ENCODE peak calls at places on chromosome 22, in five cellular contexts. L is left lobe of liver, G is astrocyte of the spinal cord, J is left cardiac atrium, N is myocyte. A is an unnamed sample.

GRCh38 chr22:19996694-19997384 is 19.8 kb downstream of the ARVCF start:
- DNase-seq in L (no peak), G (no peak), J (no peak), N (peak), A (no peak)

GRCh38 chr22:36464715-36465231 is 16.7 kb downstream of the TXN2 start:
- DNase-seq in L (no peak), G (no peak), J (no peak), N (no peak), A (no peak)

GRCh38 chr22:19872779-19873137 is 18.1 kb upstream of the GNB1L start:
- DNase-seq in L (peak), G (no peak), J (no peak), N (no peak), A (no peak)

GRCh38 chr22:41028841-41029240 is 63.6 kb upstream of the EP300 start:
- DNase-seq in L (no peak), G (peak), J (no peak), N (peak), A (no peak)

GRCh38 chr22:47213571-47214230 is 451.3 kb downstream of the TBC1D22A start:
- DNase-seq in L (peak), G (no peak), J (no peak), N (peak), A (no peak)

GRCh38 chr22:17964153-17964552 is 60.2 kb downstream of the MICAL3 start:
- DNase-seq in L (no peak), G (no peak), J (no peak), N (no peak), A (no peak)

GRCh38 chr22:25236417-25236816 is 17.0 kb downstream of the CRYBB2 start:
- DNase-seq in L (no peak), G (no peak), J (no peak), N (no peak), A (no peak)

GRCh38 chr22:22955276-22955798 is 67.7 kb downstream of the IGLL5 start:
- DNase-seq in L (no peak), G (no peak), J (no peak), N (no peak), A (no peak)

GRCh38 chr22:32531955-32532818 is 57.6 kb downstream of the FBXO7 start:
- DNase-seq in L (no peak), G (peak), J (peak), N (peak), A (no peak)

GRCh38 chr22:24432059-24432853 is 4.9 kb downstream of the ADORA2A start:
- DNase-seq in L (peak), G (peak), J (peak), N (peak), A (no peak)

GRCh38 chr22:46577361-46578249 is 40.2 kb upstream of the CELSR1 start:
- DNase-seq in L (no peak), G (no peak), J (peak), N (no peak), A (no peak)

GRCh38 chr22:50243704-50244419 is 961 bp downstream of the TUBGCP6 start:
- DNase-seq in L (no peak), G (no peak), J (no peak), N (peak), A (no peak)

GRCh38 chr22:38305481-38306448 is 11.5 kb downstream of the CSNK1E start:
- DNase-seq in L (no peak), G (peak), J (no peak), N (no peak), A (no peak)

GRCh38 chr22:50057868-50058311 is at the start of gene TTLL8:
- DNase-seq in L (no peak), G (no peak), J (no peak), N (no peak), A (no peak)

GRCh38 chr22:22119003-22119402 is 125.6 kb upstream of the VPREB1 start:
- DNase-seq in L (no peak), G (no peak), J (no peak), N (no peak), A (no peak)